ENCODE peak calls at places on chromosomes 2 and 18, in four cellular contexts. One of them, this sample, is unnamed.

GRCh38 chr2:119219873-119220272 is 3.8 kb upstream of the STEAP3 start:
- DNase-seq in stimulated activated CD4-positive, alpha-beta T cell treated with anti-CD3 and anti-CD28 coated beads, Interleukin-1b, Interleukin-23, amount 100 ng/mL, for 1 hour: no peak
- DNase-seq in neural progenitor cell: no peak
- DNase-seq in upper lobe of left lung: no peak
- DNase-seq in this sample: no peak

GRCh38 chr2:128591022-128591840 is 272.6 kb upstream of the HS6ST1 start:
- DNase-seq in neural progenitor cell: no peak
- DNase-seq in upper lobe of left lung: no peak
- DNase-seq in stimulated activated CD4-positive, alpha-beta T cell treated with anti-CD3 and anti-CD28 coated beads, Interleukin-1b, Interleukin-23, amount 100 ng/mL, for 1 hour: no peak
- DNase-seq in this sample: no peak

GRCh38 chr2:23414876-23415275 is 29.9 kb downstream of the KLHL29 start:
- DNase-seq in upper lobe of left lung: no peak
- DNase-seq in stimulated activated CD4-positive, alpha-beta T cell treated with anti-CD3 and anti-CD28 coated beads, Interleukin-1b, Interleukin-23, amount 100 ng/mL, for 1 hour: no peak
- DNase-seq in neural progenitor cell: peak; percentile 32
- DNase-seq in this sample: peak; percentile 23

GRCh38 chr2:28658369-28658768 is 93.3 kb upstream of the PPP1CB start:
- DNase-seq in neural progenitor cell: no peak
- DNase-seq in upper lobe of left lung: no peak
- DNase-seq in stimulated activated CD4-positive, alpha-beta T cell treated with anti-CD3 and anti-CD28 coated beads, Interleukin-1b, Interleukin-23, amount 100 ng/mL, for 1 hour: no peak
- DNase-seq in this sample: no peak

GRCh38 chr2:11744631-11745394 is 1.6 kb upstream of the LPIN1 start:
- DNase-seq in neural progenitor cell: peak; percentile 75
- DNase-seq in stimulated activated CD4-positive, alpha-beta T cell treated with anti-CD3 and anti-CD28 coated beads, Interleukin-1b, Interleukin-23, amount 100 ng/mL, for 1 hour: no peak
- DNase-seq in upper lobe of left lung: no peak
- DNase-seq in this sample: peak; percentile 44

GRCh38 chr2:170235860-170236638 is 58.1 kb downstream of the MYO3B start:
- DNase-seq in upper lobe of left lung: no peak
- DNase-seq in stimulated activated CD4-positive, alpha-beta T cell treated with anti-CD3 and anti-CD28 coated beads, Interleukin-1b, Interleukin-23, amount 100 ng/mL, for 1 hour: no peak
- DNase-seq in neural progenitor cell: peak; percentile 84
- DNase-seq in this sample: peak; percentile 83

GRCh38 chr18:48313803-48314202 is 95.4 kb downstream of the ZBTB7C start:
- DNase-seq in stimulated activated CD4-positive, alpha-beta T cell treated with anti-CD3 and anti-CD28 coated beads, Interleukin-1b, Interleukin-23, amount 100 ng/mL, for 1 hour: no peak
- DNase-seq in upper lobe of left lung: no peak
- DNase-seq in neural progenitor cell: no peak
- DNase-seq in this sample: no peak

GRCh38 chr2:54599914-54600313 is 123.5 kb upstream of the EML6 start:
- DNase-seq in stimulated activated CD4-positive, alpha-beta T cell treated with anti-CD3 and anti-CD28 coated beads, Interleukin-1b, Interleukin-23, amount 100 ng/mL, for 1 hour: no peak
- DNase-seq in upper lobe of left lung: peak; percentile 41
- DNase-seq in neural progenitor cell: no peak
- DNase-seq in this sample: peak; percentile 75

GRCh38 chr18:77092104-77093066 is 40.2 kb downstream of the MBP start:
- DNase-seq in upper lobe of left lung: no peak
- DNase-seq in neural progenitor cell: no peak
- DNase-seq in stimulated activated CD4-positive, alpha-beta T cell treated with anti-CD3 and anti-CD28 coated beads, Interleukin-1b, Interleukin-23, amount 100 ng/mL, for 1 hour: no peak
- DNase-seq in this sample: no peak

This sample was measured in K562.